ENCODE peak calls at places on chromosomes 7 and 10, in eight cellular contexts. O is upper lobe of right lung, D is stomach, R is bronchial epithelial cell, N is endodermal cell, P is H1, U is brain microvascular endothelial cell, Z is body of pancreas. I is an unnamed sample.
A peak's percentile ranks its signal among the peaks of the same experiment; 100 is the strongest.

GRCh38 chr7:51286392-51286791 is 30.2 kb downstream of the COBL start:
- DNase-seq in N (no peak), U (no peak), P (no peak), O (no peak), Z (no peak), R (peak; percentile 33), D (no peak), I (no peak)

GRCh38 chr10:16948335-16948734 is 131.1 kb upstream of the RSU1 start:
- DNase-seq in O (no peak), Z (no peak), U (no peak), D (no peak), N (no peak), P (no peak), R (no peak), I (no peak)

GRCh38 chr7:26397786-26398435 is 106.2 kb downstream of the SNX10 start:
- DNase-seq in R (no peak), O (no peak), P (peak; percentile 75), Z (peak; percentile 35), D (no peak), U (no peak), N (peak; percentile 86), I (no peak)

GRCh38 chr7:42380411-42380810 is 143.4 kb upstream of the GLI3 start:
- DNase-seq in Z (no peak), D (no peak), O (no peak), R (no peak), P (no peak), U (no peak), N (no peak), I (peak; percentile 31)

GRCh38 chr10:120138689-120139088 is 246.2 kb downstream of the SEC23IP start:
- DNase-seq in N (no peak), U (no peak), O (no peak), R (no peak), P (no peak), Z (no peak), D (no peak), I (no peak)

GRCh38 chr10:32957341-32958084 is 517 bp downstream of the ITGB1 start:
- DNase-seq in D (peak; percentile 48), N (peak; percentile 88), Z (peak; percentile 64), U (no peak), P (peak; percentile 73), R (no peak), O (peak; percentile 89), I (no peak)

GRCh38 chr7:33824911-33825459 is 80.4 kb upstream of the BMPER start:
- DNase-seq in D (no peak), P (no peak), U (no peak), N (no peak), Z (no peak), R (no peak), O (no peak), I (no peak)

GRCh38 chr10:126841341-126841902 is 63.8 kb upstream of the DOCK1 start:
- DNase-seq in O (no peak), R (no peak), N (no peak), Z (no peak), U (no peak), P (no peak), D (no peak), I (no peak)

GRCh38 chr7:54841772-54842707 is 83.0 kb upstream of the SEC61G start:
- DNase-seq in O (no peak), D (no peak), R (peak; percentile 71), N (peak; percentile 78), U (peak; percentile 54), P (no peak), Z (peak; percentile 46), I (peak; percentile 52)

GRCh38 chr7:95045236-95045923 is 138.0 kb downstream of the PPP1R9A start:
- DNase-seq in R (peak; percentile 8), P (peak; percentile 47), D (no peak), Z (peak; percentile 47), U (peak; percentile 36), N (peak; percentile 58), O (no peak), I (no peak)

GRCh38 chr10:13349776-13350274 is 1.7 kb upstream of the SEPHS1 start:
- DNase-seq in O (peak; percentile 77), N (peak; percentile 96), P (peak; percentile 87), D (peak; percentile 37), Z (peak; percentile 63), U (peak; percentile 27), R (peak; percentile 34), I (no peak)

GRCh38 chr10:69045441-69046300 is 42.2 kb upstream of the SRGN start:
- DNase-seq in U (peak; percentile 17), D (no peak), N (no peak), P (no peak), Z (peak; percentile 45), O (no peak), R (peak; percentile 98), I (no peak)

GRCh38 chr10:80581469-80581835 is 43.8 kb downstream of the SH2D4B start:
- DNase-seq in D (no peak), R (peak; percentile 18), U (no peak), P (peak; percentile 19), O (no peak), Z (no peak), N (no peak), I (no peak)

GRCh38 chr7:40297741-40298311 is 163.0 kb downstream of the SUGCT start:
- DNase-seq in U (no peak), R (no peak), P (no peak), N (no peak), Z (no peak), O (no peak), D (no peak), I (no peak)

GRCh38 chr10:126013489-126014281 is 117.3 kb downstream of the FANK1 start:
- DNase-seq in Z (no peak), P (peak; percentile 55), O (no peak), N (peak; percentile 79), R (peak; percentile 91), D (no peak), U (peak; percentile 91), I (peak; percentile 43)

GRCh38 chr7:70725448-70725847 is 406.5 kb upstream of the GALNT17 start:
- DNase-seq in Z (no peak), U (no peak), O (no peak), P (no peak), R (no peak), D (no peak), N (no peak), I (no peak)

GRCh38 chr7:37495574-37496184 is 47.0 kb upstream of the ELMO1 start:
- DNase-seq in N (no peak), P (no peak), U (peak; percentile 13), O (no peak), Z (peak; percentile 10), R (peak; percentile 35), D (no peak), I (no peak)

GRCh38 chr10:95963202-95963991 is 55.6 kb downstream of the CC2D2B start:
- DNase-seq in P (no peak), U (no peak), D (no peak), R (no peak), Z (no peak), O (no peak), N (no peak), I (no peak)

GRCh38 chr7:130277763-130278643 is 11.3 kb downstream of the CPA2 start:
- DNase-seq in D (peak; percentile 49), O (no peak), N (peak; percentile 87), Z (peak; percentile 79), U (peak; percentile 59), R (peak; percentile 59), P (peak; percentile 67), I (no peak)

GRCh38 chr7:104341545-104341944 is 13.1 kb downstream of the LHFPL3 start:
- DNase-seq in N (peak; percentile 88), P (peak; percentile 61), U (no peak), D (no peak), O (no peak), R (no peak), Z (no peak), I (no peak)
- H3K4me3 ChIP-seq in N (no peak overlapping the region), P (no peak overlapping the region), U (no peak overlapping the region), D (no peak overlapping the region), O (no peak overlapping the region), R (no peak overlapping the region), Z (no peak overlapping the region), I (no peak overlapping the region)

DNA sequence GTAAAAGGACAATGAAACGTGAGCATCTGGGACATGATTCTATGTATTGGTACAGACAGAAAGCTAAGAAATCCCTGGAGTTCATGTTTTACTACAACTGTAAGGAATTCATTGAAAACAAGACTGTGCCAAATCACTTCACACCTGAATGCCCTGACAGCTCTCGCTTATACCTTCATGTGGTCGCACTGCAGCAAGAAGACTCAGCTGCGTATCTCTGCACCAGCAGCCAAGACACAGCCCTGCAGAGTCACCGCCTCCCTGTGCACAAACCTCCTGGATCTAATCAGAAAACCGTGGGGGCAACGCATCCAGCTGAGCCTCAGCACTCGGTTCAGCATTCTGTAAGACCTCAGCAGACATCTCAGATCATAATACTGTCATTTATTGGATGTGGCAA is 41.4 kb upstream of the PRSS58 start:
- DNase-seq in P (no peak), R (no peak), D (no peak), N (no peak), U (no peak), O (no peak), Z (no peak), I (no peak)
- TF ChIP-seq CTCF in P (no peak), R (no peak), D (no peak), N (no peak), U (no peak), O (no peak), Z (no peak), I (no peak)

GRCh38 chr7:6386779-6387178 is 61.0 kb downstream of the DAGLB start:
- DNase-seq in D (no peak), N (no peak), P (no peak), U (no peak), O (no peak), Z (no peak), R (no peak), I (no peak)
- H3K27me3 ChIP-seq in D (no peaks in the 10 kb centered on the region), N (no peaks in the 10 kb centered on the region), P (no peaks in the 10 kb centered on the region), U (no peaks in the 10 kb centered on the region), O (no peaks in the 10 kb centered on the region), Z (no peaks in the 10 kb centered on the region), R (no peaks in the 10 kb centered on the region), I (no peaks in the 10 kb centered on the region)

GRCh38 chr10:118277871-118278270 is 64.3 kb downstream of the FAM204A start:
- DNase-seq in N (no peak), Z (no peak), P (no peak), D (no peak), R (no peak), U (no peak), O (no peak), I (no peak)

GRCh38 chr10:118278649-118279048 is 63.5 kb downstream of the FAM204A start:
- DNase-seq in N (no peak), D (no peak), P (no peak), Z (no peak), O (no peak), R (peak; percentile 76), U (no peak), I (no peak)

GRCh38 chr10:118287076-118287806 is 54.9 kb downstream of the FAM204A start:
- DNase-seq in O (no peak), D (no peak), Z (no peak), P (no peak), U (no peak), N (no peak), R (no peak), I (no peak)

GRCh38 chr10:118286051-118286838 is 55.9 kb downstream of the FAM204A start:
- DNase-seq in R (no peak), O (no peak), P (no peak), Z (no peak), D (no peak), N (peak; percentile 64), U (no peak), I (no peak)

DNA sequence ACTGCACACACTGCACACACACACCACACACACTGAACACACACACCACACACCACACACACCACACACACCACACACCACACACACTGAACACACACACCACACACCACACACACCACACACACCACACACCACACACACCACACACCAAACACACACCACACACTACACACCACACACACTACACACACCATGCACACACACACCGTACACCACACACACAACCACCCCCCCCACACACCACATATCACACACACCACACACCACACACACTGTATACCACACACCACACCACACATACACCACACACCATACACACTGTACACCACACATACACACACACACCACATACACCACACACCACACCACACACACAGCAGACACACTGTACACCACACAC is 59.5 kb downstream of the FAM204A start:
- DNase-seq in Z (no peak), N (no peak), U (no peak), D (no peak), R (no peak), O (no peak), P (no peak), I (no peak)
- H3K4me3 ChIP-seq in Z (no peak overlapping the region), N (no peak overlapping the region), U (no peak overlapping the region), D (no peak overlapping the region), R (no peak overlapping the region), O (no peak overlapping the region), P (no peak overlapping the region), I (no peak overlapping the region)